ENCODE peak calls at places on chromosomes 16 and 17, in five cellular contexts. Q, G, R, O and T are unnamed samples.

GRCh38 chr17:82112866-82113390 is 14.9 kb upstream of the FASN start:
- DNase-seq in G (no peak), Q (no peak), R (no peak), O (no peak), T (no peak)

GRCh38 chr16:85570213-85570734 is 42.8 kb upstream of the GSE1 start:
- DNase-seq in Q (no peak), G (no peak), O (no peak), R (no peak), T (no peak)

GRCh38 chr16:3328643-3329042 is 23.3 kb downstream of the ZNF75A start:
- DNase-seq in R (no peak), Q (no peak), O (no peak), G (no peak), T (no peak)

GRCh38 chr16:4097826-4098240 is 18.4 kb downstream of the ADCY9 start:
- DNase-seq in R (no peak), O (no peak), Q (no peak), G (no peak), T (no peak)

GRCh38 chr17:33657181-33657580 is 364.1 kb upstream of the ASIC2 start:
- DNase-seq in R (no peak), O (no peak), Q (no peak), G (no peak), T (no peak)

GRCh38 chr16:79509221-79509631 is 91.3 kb downstream of the MAF start:
- DNase-seq in R (no peak), Q (no peak), G (no peak), O (no peak), T (no peak)

GRCh38 chr17:7237761-7238417 is 1.4 kb downstream of the PHF23 start:
- DNase-seq in Q (peak), G (peak), R (no peak), O (peak), T (peak)

GRCh38 chr16:6020162-6020980 is 922.8 kb upstream of the EEF2KMT start:
- DNase-seq in R (no peak), G (no peak), O (no peak), Q (no peak), T (no peak)

GRCh38 chr17:51585514-51586104 is 325.3 kb downstream of the UTP18 start:
- DNase-seq in O (no peak), G (peak), R (no peak), Q (no peak), T (no peak)

GRCh38 chr17:35766903-35767510 is 6.3 kb downstream of the C17orf50 start:
- DNase-seq in G (no peak), R (no peak), Q (peak), O (no peak), T (no peak)

GRCh38 chr17:56536766-56537165 is 56.7 kb upstream of the NOG start:
- DNase-seq in R (no peak), Q (no peak), G (no peak), O (no peak), T (no peak)

GRCh38 chr16:65679785-65680184 is 557.9 kb upstream of the CDH11 start:
- DNase-seq in Q (no peak), O (no peak), G (no peak), R (no peak), T (no peak)

GRCh38 chr17:81037026-81037782 is 2.3 kb downstream of the BAIAP2 start:
- DNase-seq in O (no peak), G (no peak), Q (no peak), R (no peak), T (no peak)

GRCh38 chr16:66935319-66936011 is at the start of gene CES2:
- DNase-seq in Q (peak), R (no peak), O (no peak), G (no peak), T (no peak)

GRCh38 chr16:16154292-16154951 is 68.9 kb downstream of the ABCC6 start:
- DNase-seq in G (no peak), O (no peak), Q (no peak), R (no peak), T (no peak)

GRCh38 chr17:29158515-29159275 is 21.5 kb downstream of the MYO18A start:
- DNase-seq in R (no peak), G (no peak), Q (no peak), O (no peak), T (no peak)

GRCh38 chr16:1941924-1942809 is 832 bp downstream of the MSRB1 start:
- DNase-seq in Q (peak), G (no peak), R (no peak), O (no peak), T (peak)

GRCh38 chr16:51524070-51524469 is 373.0 kb upstream of the SALL1 start:
- DNase-seq in G (no peak), R (no peak), O (no peak), Q (no peak), T (no peak)

GRCh38 chr16:67458121-67458641 is 22.8 kb downstream of the ATP6V0D1 start:
- DNase-seq in R (no peak), Q (no peak), G (no peak), O (no peak), T (no peak)

GRCh38 chr16:28610595-28611270 is 889 bp upstream of the SULT1A1 start:
- DNase-seq in R (no peak), O (peak), G (no peak), Q (no peak), T (no peak)

GRCh38 chr17:81691608-81692007 is 7.8 kb downstream of the HGS start:
- DNase-seq in O (no peak), R (no peak), G (no peak), Q (no peak), T (no peak)

GRCh38 chr16:7236824-7237410 is 95.7 kb upstream of the RBFOX1 start:
- DNase-seq in G (no peak), Q (no peak), R (no peak), O (no peak), T (no peak)

GRCh38 chr16:16861546-16861945 is 482.6 kb downstream of the NPIPA7 start:
- DNase-seq in R (peak), Q (peak), G (peak), O (peak), T (no peak)

GRCh38 chr16:15493416-15494181 is 59.2 kb downstream of the BMERB1 start:
- DNase-seq in R (no peak), O (no peak), Q (peak), G (no peak), T (no peak)

GRCh38 chr16:57720142-57720575 is 15.4 kb upstream of the KATNB1 start:
- DNase-seq in R (no peak), O (no peak), G (peak), Q (peak), T (peak)

GRCh38 chr17:28545787-28546415 is 6.5 kb downstream of the UNC119 start:
- DNase-seq in R (no peak), O (no peak), Q (peak), G (no peak), T (no peak)

GRCh38 chr17:70787721-70788120 is 618.4 kb downstream of the KCNJ2 start:
- DNase-seq in R (no peak), Q (no peak), G (no peak), O (no peak), T (no peak)

GRCh38 chr17:8739104-8739503 is 5.5 kb downstream of the CCDC42 start:
- DNase-seq in Q (no peak), R (no peak), G (no peak), O (no peak), T (no peak)

GRCh38 chr16:57283214-57283955 is 1.1 kb downstream of the PLLP start:
- DNase-seq in O (no peak), G (no peak), Q (no peak), R (no peak), T (no peak)

GRCh38 chr16:26856791-26857190 is 209.9 kb upstream of the C16orf82 start:
- DNase-seq in G (no peak), O (peak), Q (no peak), R (no peak), T (no peak)

GRCh38 chr16:85752511-85753420 is 1.9 kb upstream of the C16orf74 start:
- DNase-seq in Q (peak), R (no peak), O (no peak), G (no peak), T (no peak)

GRCh38 chr16:11639925-11640899 is 28.0 kb upstream of the SNN start:
- DNase-seq in Q (peak), G (no peak), R (peak), O (peak), T (peak)

GRCh38 chr16:87581867-87582220 is 20.5 kb upstream of the JPH3 start:
- DNase-seq in R (peak), O (peak), G (no peak), Q (peak), T (no peak)

GRCh38 chr17:1005361-1005946 is 8.5 kb downstream of the TIMM22 start:
- DNase-seq in O (no peak), Q (peak), R (no peak), G (no peak), T (no peak)

GRCh38 chr16:4115209-4115940 is 867 bp downstream of the ADCY9 start:
- DNase-seq in Q (peak), O (peak), R (no peak), G (peak), T (peak)

GRCh38 chr17:76080207-76080933 is 1.4 kb downstream of the ZACN start:
- DNase-seq in Q (no peak), G (no peak), O (no peak), R (no peak), T (no peak)

GRCh38 chr17:76078859-76079576 is at the start of gene ZACN:
- DNase-seq in G (no peak), O (no peak), R (no peak), Q (no peak), T (no peak)

GRCh38 chr17:76081295-76082210 is 2.6 kb downstream of the ZACN start:
- DNase-seq in O (no peak), Q (no peak), R (no peak), G (no peak), T (no peak)

GRCh38 chr17:76080934-76081287 is 1.9 kb downstream of the ZACN start:
- DNase-seq in Q (no peak), O (no peak), G (no peak), R (no peak), T (no peak)

DNA sequence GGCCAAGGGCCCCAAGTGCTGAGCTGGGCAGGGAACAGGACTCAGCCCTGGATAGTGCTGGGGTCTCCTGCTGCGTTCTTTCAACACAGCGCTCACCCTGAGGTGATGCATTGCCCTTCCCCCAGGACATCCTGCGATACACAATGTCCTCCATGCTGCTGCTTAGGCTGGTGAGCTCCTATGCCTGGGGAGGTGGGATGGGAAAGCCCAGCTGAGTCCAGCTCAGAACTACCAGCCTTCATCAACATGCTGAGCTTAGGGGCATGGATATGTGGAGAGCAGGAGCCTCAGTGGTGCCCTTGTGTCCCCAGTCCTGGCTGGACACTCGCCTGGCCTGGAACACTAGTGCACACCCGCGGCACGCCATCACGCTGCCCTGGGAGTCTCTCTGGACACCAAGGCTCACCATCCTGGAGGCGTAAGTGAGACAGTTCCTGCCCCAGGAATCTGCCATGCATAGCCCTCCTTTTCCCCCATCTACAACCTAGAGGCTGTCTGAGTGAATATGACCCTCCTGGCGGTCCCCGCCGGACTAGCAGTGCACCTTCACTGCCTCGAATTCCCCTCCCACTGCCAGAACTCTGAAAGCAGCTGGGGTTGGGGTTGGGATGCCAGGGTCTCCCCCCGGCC is 710 bp downstream of the ZACN start:
- DNase-seq in O (no peak), G (no peak), R (no peak), Q (peak), T (no peak)
- TF ChIP-seq CTCF in O (no peak), G (peak), R (no peak), Q (peak), T (no peak)

DNA sequence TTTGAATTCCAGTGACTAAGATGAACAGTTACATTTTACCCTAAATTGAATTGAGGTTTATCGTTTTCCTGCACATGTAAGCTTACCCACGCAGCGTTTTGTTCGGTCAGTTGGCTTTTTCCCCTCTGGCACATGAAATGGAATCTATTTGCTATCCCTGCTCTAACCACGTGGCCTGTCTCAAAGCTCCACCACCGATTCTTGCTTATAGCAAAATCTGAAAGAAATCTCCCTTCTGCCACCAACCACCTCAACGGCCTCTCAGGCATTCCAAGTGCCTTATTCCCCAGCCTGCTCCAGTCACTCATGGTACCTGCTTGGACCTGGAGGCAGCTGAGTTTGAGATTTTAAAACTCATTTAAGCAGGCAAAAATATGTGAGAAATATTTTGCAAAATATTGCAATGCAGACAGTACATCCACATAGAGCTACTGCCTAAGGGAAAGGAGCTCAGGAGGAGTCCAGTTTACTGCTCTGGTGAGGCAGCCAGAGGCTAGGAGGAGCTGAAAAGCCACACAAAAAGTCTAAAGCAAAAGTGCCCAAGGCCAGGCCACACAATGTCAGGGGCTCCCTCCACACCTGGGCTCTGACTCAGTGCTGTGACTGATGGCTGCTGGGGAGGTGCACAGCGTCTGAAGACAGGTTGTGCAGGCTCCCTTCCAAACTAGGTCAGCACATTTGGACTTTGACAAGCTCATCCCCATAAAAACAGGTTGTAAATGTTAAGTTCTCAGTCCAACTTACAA is 26.4 kb downstream of the ARHGAP17 start:
- DNase-seq in Q (peak), O (no peak), R (no peak), G (no peak), T (no peak)
- TF ChIP-seq CTCF in Q (no peak), O (no peak), R (no peak), G (no peak), T (no peak)

GRCh38 chr17:44267818-44268490 is at the start of gene SLC4A1:
- DNase-seq in O (no peak), Q (no peak), R (no peak), G (no peak), T (no peak)

GRCh38 chr17:44263360-44263902 is 4.5 kb downstream of the SLC4A1 start:
- DNase-seq in O (no peak), R (no peak), G (no peak), Q (no peak), T (no peak)

GRCh38 chr17:44267165-44267455 is 825 bp downstream of the SLC4A1 start:
- DNase-seq in Q (no peak), R (no peak), G (no peak), O (no peak), T (no peak)

GRCh38 chr17:44269118-44269794 is 1.3 kb upstream of the SLC4A1 start:
- DNase-seq in R (no peak), G (no peak), O (no peak), Q (no peak), T (no peak)

GRCh38 chr17:44266402-44267164 is 1.4 kb downstream of the SLC4A1 start:
- DNase-seq in O (no peak), Q (no peak), R (no peak), G (no peak), T (no peak)
- TF ChIP-seq CTCF in O (no peak), Q (no peak), R (no peak), G (no peak), T (no peak)

GRCh38 chr17:76354317-76354729 is 607 bp upstream of the PRPSAP1 start:
- DNase-seq in Q (no peak), G (no peak), O (no peak), R (no peak), T (no peak)

GRCh38 chr17:76353004-76353598 is 615 bp downstream of the PRPSAP1 start:
- DNase-seq in R (peak), O (no peak), Q (no peak), G (no peak), T (no peak)

GRCh38 chr17:76354747-76355310 is 1.1 kb upstream of the PRPSAP1 start:
- DNase-seq in Q (no peak), G (no peak), R (no peak), O (no peak), T (no peak)

GRCh38 chr17:76351526-76352071 is 2.1 kb downstream of the PRPSAP1 start:
- DNase-seq in R (no peak), G (no peak), Q (no peak), O (no peak), T (no peak)

DNA sequence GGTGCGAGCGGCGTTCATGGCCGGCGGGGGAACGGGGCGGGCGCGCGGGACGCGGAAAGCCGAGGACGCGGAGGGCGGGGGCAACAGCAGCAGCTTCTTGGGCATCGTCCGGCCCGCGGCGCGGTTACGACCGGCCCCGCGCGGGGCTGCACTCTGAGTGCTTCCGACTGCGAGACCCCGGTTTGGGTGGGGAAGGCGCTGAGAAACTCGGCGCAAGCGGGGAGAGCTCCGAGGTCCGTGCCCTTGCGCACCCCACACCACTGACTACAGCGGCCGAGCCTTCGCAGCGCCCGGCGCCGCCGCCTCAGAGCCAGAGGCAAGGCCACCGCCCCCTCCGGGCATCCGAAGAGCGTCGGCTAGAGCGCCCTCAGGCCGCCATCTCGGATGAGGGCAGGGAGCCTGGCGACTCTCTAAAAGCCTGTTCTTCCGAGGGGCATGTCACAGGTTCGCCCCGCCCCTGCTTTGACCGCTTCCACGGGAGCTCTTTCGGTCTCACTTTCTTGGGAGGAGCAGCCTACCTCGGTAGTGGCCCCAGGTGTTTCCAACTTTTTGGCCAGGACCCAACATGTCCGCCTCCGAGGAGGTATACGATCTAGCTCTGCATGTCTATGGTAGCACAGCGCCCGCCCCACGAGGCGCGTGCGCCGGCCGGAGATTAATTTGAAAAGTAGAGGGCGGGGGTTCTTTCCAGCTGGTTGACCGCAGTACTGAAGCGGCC is at the start of gene PRPSAP1:
- DNase-seq in Q (peak), O (peak), R (peak), G (peak), T (peak)
- TF ChIP-seq CTCF in Q (peak), O (peak), R (no peak), G (peak), T (peak)

GRCh38 chr16:72844225-72844920 is 203.6 kb downstream of the ZFHX3 start:
- DNase-seq in R (no peak), G (no peak), Q (no peak), O (peak), T (no peak)

GRCh38 chr16:72847187-72848044 is 200.5 kb downstream of the ZFHX3 start:
- DNase-seq in O (peak), G (no peak), Q (peak), R (no peak), T (no peak)

GRCh38 chr16:72845322-72846020 is 202.5 kb downstream of the ZFHX3 start:
- DNase-seq in Q (no peak), R (no peak), G (no peak), O (no peak), T (no peak)

GRCh38 chr16:72848045-72848410 is 199.9 kb downstream of the ZFHX3 start:
- DNase-seq in R (no peak), O (peak), G (peak), Q (no peak), T (no peak)

DNA sequence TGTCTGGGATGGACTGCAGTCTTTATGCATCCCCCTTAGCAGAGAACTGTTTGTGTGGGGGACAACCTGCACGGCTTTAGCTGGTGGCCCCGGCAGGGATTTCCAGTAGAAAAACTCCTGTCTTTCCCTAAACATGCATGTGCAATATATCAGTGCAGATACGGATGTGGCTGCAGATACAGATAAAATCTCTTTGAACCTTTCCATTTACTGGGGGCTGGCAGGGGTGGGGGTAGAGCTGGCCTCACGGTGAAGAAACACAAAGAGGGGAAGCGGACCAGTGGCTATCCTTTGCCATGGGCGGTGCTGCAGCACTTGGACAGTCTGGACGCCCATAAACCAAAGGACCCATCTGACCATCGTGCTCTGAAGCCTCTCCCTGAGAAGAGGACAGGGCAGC is 201.3 kb downstream of the ZFHX3 start:
- DNase-seq in R (no peak), G (no peak), O (peak), Q (no peak), T (no peak)
- TF ChIP-seq CTCF in R (no peak), G (no peak), O (no peak), Q (no peak), T (no peak)

GRCh38 chr17:68257924-68258323 is 10.1 kb downstream of the AMZ2 start:
- DNase-seq in G (no peak), R (no peak), Q (no peak), O (no peak), T (no peak)
- TF ChIP-seq CTCF in G (no peak), R (no peak), Q (no peak), O (no peak), T (no peak)